ENCODE peak calls at places on chromosomes 13 and 19, in ten cellular contexts. P, G, U, E, X, L, S, N, F and H are unnamed samples.

GRCh38 chr13:69565334-69565733 is 542.3 kb upstream of the ATXN8OS start:
- DNase-seq in N (no peak), X (peak), G (peak), F (no peak), L (peak), P (no peak), U (no peak), S (peak), E (no peak), H (no peak)

GRCh38 chr19:38057954-38058690 is 151.1 kb downstream of the SIPA1L3 start:
- DNase-seq in L (peak), G (no peak), N (no peak), E (no peak), X (no peak), U (peak), P (no peak), S (no peak), F (no peak), H (no peak)

GRCh38 chr19:1469936-1470863 is 8.8 kb downstream of the C19orf25 start:
- DNase-seq in U (no peak), L (peak), N (no peak), S (no peak), X (peak), E (no peak), P (no peak), F (peak), G (no peak), H (peak)

GRCh38 chr13:55029280-55029679 is 2000.7 kb downstream of the OLFM4 start:
- DNase-seq in P (no peak), E (no peak), L (no peak), U (no peak), X (no peak), S (no peak), N (no peak), G (no peak), F (no peak), H (no peak)

GRCh38 chr13:21050288-21051197 is 10.8 kb downstream of the LATS2 start:
- DNase-seq in E (no peak), G (no peak), S (peak), X (no peak), L (no peak), P (no peak), N (no peak), U (no peak), F (no peak), H (no peak)

GRCh38 chr13:20136781-20137703 is 23.8 kb downstream of the GJA3 start:
- DNase-seq in U (no peak), F (no peak), E (peak), L (peak), G (no peak), N (no peak), P (no peak), S (peak), X (peak), H (no peak)

GRCh38 chr19:38555200-38555599 is 62.6 kb downstream of the MAP4K1 start:
- DNase-seq in S (no peak), X (no peak), F (no peak), P (no peak), L (no peak), E (no peak), G (no peak), U (no peak), N (no peak), H (no peak)

GRCh38 chr19:33224694-33225457 is 774 bp downstream of the SLC7A10 start:
- DNase-seq in E (no peak), S (no peak), P (no peak), L (no peak), F (no peak), G (no peak), U (no peak), X (no peak), N (no peak), H (no peak)

GRCh38 chr13:88919970-88920628 is 1248.9 kb downstream of the SLITRK5 start:
- DNase-seq in G (no peak), F (no peak), S (no peak), X (no peak), P (no peak), N (no peak), L (no peak), U (no peak), E (no peak), H (no peak)

GRCh38 chr19:46032597-46033025 is 8.2 kb downstream of the IGFL4 start:
- DNase-seq in F (no peak), S (no peak), N (no peak), U (no peak), G (no peak), E (no peak), L (no peak), P (no peak), X (no peak), H (no peak)

GRCh38 chr19:36207605-36208252 is 6.7 kb downstream of the ZNF565 start:
- DNase-seq in N (no peak), P (no peak), X (no peak), F (no peak), S (no peak), U (no peak), E (no peak), L (no peak), G (no peak), H (no peak)

GRCh38 chr19:44712864-44713515 is 14.0 kb downstream of the CEACAM16 start:
- DNase-seq in G (no peak), P (no peak), U (no peak), N (no peak), X (no peak), E (no peak), S (no peak), F (no peak), L (no peak), H (no peak)

GRCh38 chr19:30064776-30065494 is 122.9 kb downstream of the URI1 start:
- DNase-seq in P (no peak), E (no peak), S (no peak), G (no peak), X (no peak), N (no peak), U (no peak), F (no peak), L (no peak), H (peak)

GRCh38 chr19:51372649-51373504 is at the start of gene NKG7:
- DNase-seq in P (peak), E (no peak), S (no peak), G (no peak), X (no peak), F (no peak), N (no peak), L (no peak), U (no peak), H (no peak)

GRCh38 chr13:48412100-48412556 is 785 bp downstream of the LPAR6 start:
- DNase-seq in X (no peak), P (no peak), G (no peak), E (no peak), F (no peak), U (no peak), N (no peak), L (peak), S (peak), H (no peak)

GRCh38 chr13:92403606-92404005 is 823.0 kb upstream of the GPC6 start:
- DNase-seq in N (no peak), P (no peak), L (no peak), G (no peak), X (no peak), S (no peak), E (no peak), F (no peak), U (no peak), H (no peak)

GRCh38 chr19:36081385-36081784 is 26.7 kb downstream of the WDR62 start:
- DNase-seq in N (no peak), L (no peak), P (no peak), U (no peak), F (no peak), G (no peak), E (no peak), S (no peak), X (no peak), H (no peak)

GRCh38 chr19:50258918-50259372 is 55.5 kb downstream of the MYH14 start:
- DNase-seq in N (no peak), G (no peak), E (peak), S (peak), P (no peak), X (peak), U (no peak), L (peak), F (no peak), H (no peak)

GRCh38 chr19:39982883-39983282 is 11.9 kb downstream of the PSMC4 start:
- DNase-seq in L (no peak), F (no peak), S (no peak), P (no peak), G (no peak), N (no peak), U (no peak), X (no peak), E (no peak), H (no peak)

GRCh38 chr13:64289702-64290101 is 2874.1 kb upstream of the PCDH20 start:
- DNase-seq in X (no peak), N (no peak), G (no peak), S (no peak), P (no peak), L (no peak), E (no peak), F (no peak), U (no peak), H (no peak)

GRCh38 chr13:50928088-50928487 is 18.5 kb downstream of the RNASEH2B start:
- DNase-seq in G (no peak), S (peak), P (no peak), U (no peak), L (no peak), N (no peak), E (no peak), F (no peak), X (no peak), H (no peak)

GRCh38 chr13:30907167-30907761 is 1.2 kb downstream of the MEDAG start:
- DNase-seq in X (no peak), L (no peak), E (no peak), F (no peak), U (no peak), S (peak), G (no peak), P (no peak), N (no peak), H (no peak)

GRCh38 chr13:24564881-24565280 is 52.3 kb upstream of the PARP4 start:
- DNase-seq in N (no peak), L (no peak), P (no peak), X (no peak), E (no peak), S (no peak), F (no peak), G (no peak), U (no peak), H (peak)

GRCh38 chr19:1087813-1088418 is 7.3 kb downstream of the POLR2E start:
- DNase-seq in F (no peak), P (no peak), S (no peak), L (no peak), N (no peak), X (no peak), U (no peak), E (no peak), G (no peak), H (peak)

GRCh38 chr13:112735791-112736190 is 46.0 kb downstream of the ATP11A start:
- DNase-seq in X (peak), E (no peak), U (no peak), F (no peak), L (no peak), P (no peak), S (no peak), N (no peak), G (no peak), H (no peak)

GRCh38 chr19:39996218-39996810 is 546 bp upstream of the ZNF546 start:
- DNase-seq in E (peak), F (peak), N (no peak), G (peak), L (peak), S (peak), U (no peak), X (no peak), P (peak), H (no peak)

GRCh38 chr13:38763446-38764381 is 76.8 kb downstream of the FREM2 start:
- DNase-seq in L (peak), S (peak), U (no peak), G (peak), X (peak), P (no peak), F (peak), E (peak), N (no peak), H (no peak)

GRCh38 chr19:1070576-1070930 is 3.6 kb downstream of the ARHGAP45 start:
- DNase-seq in E (no peak), U (no peak), G (no peak), F (no peak), L (no peak), P (no peak), N (no peak), X (peak), S (no peak), H (no peak)

GRCh38 chr13:114089341-114089740 is 43.1 kb downstream of the RASA3 start:
- DNase-seq in E (no peak), F (no peak), N (no peak), P (no peak), X (peak), L (no peak), S (no peak), U (no peak), G (no peak), H (no peak)

GRCh38 chr13:39515231-39515630 is 87.8 kb downstream of the LHFPL6 start:
- DNase-seq in X (no peak), N (no peak), S (no peak), E (no peak), G (no peak), P (no peak), F (no peak), L (no peak), U (no peak), H (no peak)

GRCh38 chr19:42287017-42287825 is 14.7 kb upstream of the PRR19 start:
- DNase-seq in F (no peak), G (no peak), N (no peak), E (no peak), P (no peak), S (no peak), X (no peak), U (no peak), L (no peak), H (peak)

GRCh38 chr13:46899801-46900200 is 2.9 kb upstream of the HTR2A start:
- DNase-seq in U (no peak), P (no peak), X (no peak), N (no peak), F (no peak), G (no peak), E (no peak), S (no peak), L (no peak), H (no peak)

GRCh38 chr13:31545616-31546015 is 193.7 kb upstream of the RXFP2 start:
- DNase-seq in S (peak), N (peak), E (no peak), L (no peak), P (no peak), X (no peak), G (no peak), U (no peak), F (no peak), H (no peak)

GRCh38 chr19:51566489-51567100 is 4.5 kb upstream of the ZNF175 start:
- DNase-seq in X (no peak), P (no peak), E (no peak), L (no peak), G (no peak), F (no peak), U (no peak), N (no peak), S (peak), H (no peak)

GRCh38 chr13:97202761-97203160 is 19.4 kb upstream of the MBNL2 start:
- DNase-seq in F (no peak), U (no peak), P (no peak), L (no peak), X (no peak), G (no peak), N (no peak), E (no peak), S (no peak), H (no peak)

DNA sequence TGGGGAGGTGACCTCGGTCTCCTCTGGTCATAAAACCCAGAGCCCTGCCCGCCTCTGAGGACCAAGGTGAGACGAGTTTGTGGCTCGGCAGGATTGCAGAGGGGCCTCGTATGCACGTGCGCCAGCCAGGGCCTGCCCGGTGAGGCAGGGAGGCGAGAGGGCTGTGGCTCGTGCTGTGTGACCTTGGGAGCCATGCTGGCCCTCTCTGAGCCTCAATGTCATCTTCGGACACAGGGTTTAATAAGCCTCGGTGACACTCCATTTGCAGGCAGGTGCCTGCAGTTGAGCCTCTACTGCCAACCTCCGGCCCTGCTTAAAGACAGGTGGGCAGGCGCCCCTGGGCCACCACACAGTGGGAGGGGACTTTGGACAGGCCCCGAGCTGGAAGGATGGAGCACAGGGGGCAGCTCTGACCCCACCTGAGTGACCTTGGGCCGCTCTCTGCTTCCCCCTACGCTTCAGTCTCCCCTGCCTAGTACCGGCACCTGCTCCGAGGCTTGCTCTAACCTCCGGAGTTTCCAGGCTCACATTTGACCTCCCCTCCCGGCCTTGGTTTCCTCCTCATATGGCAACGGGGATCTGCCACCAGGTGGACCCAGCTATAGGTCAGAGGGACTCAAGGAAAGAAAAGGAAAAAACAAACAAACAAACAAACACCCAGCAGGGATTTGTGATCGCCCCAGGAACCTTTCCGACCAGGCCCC is 3.2 kb downstream of the ZBTB7A start:
- DNase-seq in S (no peak), G (no peak), X (no peak), E (no peak), P (no peak), N (no peak), L (no peak), U (no peak), F (no peak), H (no peak)
- TF ChIP-seq CTCF in S (peak), G (peak), X (no peak), E (no peak), P (no peak), N (peak), L (no peak), U (no peak), F (no peak), H (no peak)

GRCh38 chr19:6047256-6047655 is 63.0 kb downstream of the RFX2 start:
- DNase-seq in N (no peak), L (no peak), P (peak), S (no peak), G (no peak), U (no peak), X (no peak), F (no peak), E (no peak), H (no peak)
- TF ChIP-seq CTCF in N (no peak), L (no peak), P (no peak), S (no peak), G (no peak), U (no peak), X (no peak), F (no peak), E (no peak), H (no peak)

GRCh38 chr19:34534206-34534605 is 52.6 kb downstream of the WTIP start:
- DNase-seq in G (no peak), N (no peak), F (no peak), P (no peak), S (no peak), X (no peak), L (no peak), U (no peak), E (no peak), H (no peak)
- TF ChIP-seq CTCF in G (no peak), N (no peak), F (no peak), P (no peak), S (no peak), X (no peak), L (no peak), U (no peak), E (no peak), H (no peak)

GRCh38 chr13:99506632-99507031 is 5.4 kb downstream of the TM9SF2 start:
- DNase-seq in X (no peak), U (no peak), F (no peak), L (no peak), P (no peak), G (no peak), S (no peak), N (no peak), E (no peak), H (peak)

GRCh38 chr13:99507054-99507453 is 5.8 kb downstream of the TM9SF2 start:
- DNase-seq in S (no peak), N (no peak), P (no peak), E (no peak), F (no peak), G (no peak), L (no peak), U (no peak), X (no peak), H (no peak)

GRCh38 chr13:99501952-99502310 is 659 bp downstream of the TM9SF2 start:
- DNase-seq in E (no peak), P (peak), L (no peak), G (no peak), F (no peak), S (peak), X (no peak), N (no peak), U (peak), H (no peak)

GRCh38 chr13:99509477-99509876 is 8.2 kb downstream of the TM9SF2 start:
- DNase-seq in G (no peak), E (no peak), N (no peak), X (no peak), P (no peak), S (no peak), U (no peak), F (no peak), L (no peak), H (no peak)

DNA sequence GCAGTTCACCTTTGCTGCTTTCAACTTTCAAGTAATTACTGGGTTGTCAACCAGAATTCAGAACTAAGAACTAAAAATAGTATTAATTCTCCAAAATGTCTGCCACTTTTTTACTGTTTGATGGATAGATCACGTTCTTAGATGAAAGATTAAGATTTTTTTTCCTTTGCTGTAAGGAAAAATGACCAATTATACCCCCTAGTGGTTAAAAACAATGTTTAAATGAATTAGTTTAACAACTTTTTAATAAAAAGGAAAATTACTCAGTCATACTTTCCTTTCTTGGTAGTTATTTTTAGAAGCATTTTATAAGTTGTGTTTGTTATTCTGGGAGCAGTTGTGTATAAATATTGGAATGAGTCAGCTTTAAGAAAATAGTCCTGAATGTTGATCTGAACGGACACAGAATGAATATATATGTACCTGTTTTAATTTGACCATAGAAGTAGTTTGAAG is 4.6 kb downstream of the TM9SF2 start:
- DNase-seq in F (no peak), X (no peak), N (no peak), L (no peak), P (no peak), U (no peak), E (no peak), S (peak), G (no peak), H (no peak)
- TF ChIP-seq CTCF in F (peak), X (no peak), N (peak), L (no peak), P (peak), U (peak), E (peak), S (peak), G (no peak), H (peak)

GRCh38 chr13:27868639-27869435 is 51.0 kb upstream of the PDX1 start:
- DNase-seq in U (no peak), G (no peak), F (peak), E (no peak), S (peak), X (no peak), P (no peak), N (no peak), L (peak), H (peak)
- TF ChIP-seq CTCF in U (peak), G (peak), F (peak), E (peak), S (peak), X (peak), P (peak), N (peak), L (peak), H (peak)

DNA sequence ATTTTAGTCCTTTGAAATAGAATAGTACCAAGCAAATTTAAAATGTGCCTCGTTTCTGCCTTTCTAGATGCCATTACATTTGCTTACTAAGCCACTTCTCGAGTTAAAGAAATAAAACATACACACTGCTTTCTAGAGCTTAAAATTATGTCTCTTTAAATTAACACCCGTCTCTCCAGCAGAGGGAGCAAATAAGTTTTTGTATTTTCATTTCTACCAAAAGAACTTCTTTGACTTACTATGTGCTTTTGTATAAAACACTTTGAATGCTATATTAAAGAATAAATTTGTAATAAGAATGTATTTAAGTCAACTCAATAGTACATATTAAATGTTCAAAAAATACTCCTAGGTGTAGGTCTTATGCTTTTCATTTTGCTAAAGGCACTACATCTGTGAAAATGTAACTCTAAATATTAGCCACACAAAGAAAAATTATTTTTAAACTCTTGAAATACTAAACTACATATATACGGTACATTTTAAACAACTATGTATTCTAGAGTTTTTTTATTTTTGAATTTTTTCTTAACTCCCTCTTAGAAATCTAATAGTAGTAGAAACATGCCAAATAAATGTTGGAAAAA is 269.3 kb upstream of the MIR17HG start:
- DNase-seq in F (no peak), U (no peak), P (no peak), L (no peak), X (no peak), N (no peak), S (peak), E (no peak), G (no peak), H (no peak)
- TF ChIP-seq CTCF in F (peak), U (no peak), P (no peak), L (no peak), X (peak), N (no peak), S (peak), E (peak), G (peak), H (no peak)